ENCODE peak calls at places on chromosome 7, in eight cellular contexts. P is H1, B is IMR-90, W is HepG2, E is HCT116, V is SK-N-SH, S is K562, F is GM12878. O is an unnamed sample.

GRCh38 chr7:155713382-155713781 is 68.9 kb downstream of the RBM33 start:
- DNase-seq in B (no peak), S (no peak), F (no peak), E (no peak), W (no peak), P (no peak), V (peak), O (no peak)

GRCh38 chr7:117072620-117073118 is 119.4 kb downstream of the ST7 start:
- DNase-seq in F (no peak), W (no peak), P (no peak), B (peak), V (peak), S (no peak), E (no peak), O (no peak)

GRCh38 chr7:141915565-141915964 is 634 bp upstream of the OR9A4 start:
- DNase-seq in B (no peak), W (no peak), S (no peak), P (no peak), F (no peak), E (no peak), V (no peak), O (no peak)

GRCh38 chr7:151759591-151760042 is 117.3 kb downstream of the PRKAG2 start:
- DNase-seq in B (peak), V (peak), W (peak), P (peak), S (peak), F (no peak), E (peak), O (peak)

GRCh38 chr7:100803398-100804161 is 23.7 kb downstream of the EPHB4 start:
- DNase-seq in V (peak), E (no peak), S (peak), W (peak), P (no peak), F (peak), B (peak), O (peak)

GRCh38 chr7:135467207-135467711 is 42.6 kb downstream of the CNOT4 start:
- DNase-seq in E (no peak), V (no peak), B (peak), W (no peak), P (no peak), F (no peak), S (no peak), O (peak)

GRCh38 chr7:128809363-128809762 is 17.6 kb downstream of the CCDC136 start:
- DNase-seq in E (no peak), F (no peak), S (peak), P (no peak), B (no peak), W (no peak), V (no peak), O (no peak)

GRCh38 chr7:897771-898376 is 21.5 kb downstream of the GET4 start:
- DNase-seq in S (no peak), P (no peak), W (no peak), V (peak), E (no peak), B (no peak), F (no peak), O (no peak)

GRCh38 chr7:94060772-94061171 is 56.6 kb upstream of the BET1 start:
- DNase-seq in E (no peak), V (no peak), P (no peak), F (no peak), S (no peak), W (no peak), B (peak), O (no peak)

GRCh38 chr7:15461576-15461975 is 100.2 kb downstream of the AGMO start:
- DNase-seq in E (no peak), W (no peak), F (no peak), V (no peak), P (no peak), S (no peak), B (peak), O (no peak)

GRCh38 chr7:37534893-37535610 is 86.4 kb upstream of the ELMO1 start:
- DNase-seq in B (no peak), V (no peak), E (no peak), S (no peak), P (no peak), W (no peak), F (no peak), O (no peak)

GRCh38 chr7:129278688-129279087 is 53.9 kb downstream of the AHCYL2 start:
- DNase-seq in V (no peak), B (no peak), E (no peak), P (no peak), S (no peak), W (no peak), F (no peak), O (no peak)

GRCh38 chr7:77897004-77897547 is 98.5 kb downstream of the PHTF2 start:
- DNase-seq in V (no peak), W (no peak), S (no peak), P (no peak), F (no peak), E (no peak), B (no peak), O (no peak)

GRCh38 chr7:67588631-67589030 is 592.0 kb downstream of the TYW1 start:
- DNase-seq in E (no peak), W (no peak), S (no peak), B (no peak), P (no peak), F (no peak), V (no peak), O (no peak)

GRCh38 chr7:4226166-4226857 is 455.8 kb upstream of the FOXK1 start:
- DNase-seq in V (no peak), E (peak), W (peak), F (no peak), P (peak), B (no peak), S (no peak), O (peak)

GRCh38 chr7:1742555-1743303 is 72.7 kb downstream of the ELFN1 start:
- DNase-seq in V (peak), P (no peak), B (peak), S (peak), F (no peak), W (no peak), E (no peak), O (no peak)

GRCh38 chr7:88758355-88759215 is 915 bp upstream of the ZNF804B start:
- DNase-seq in P (peak), S (no peak), E (no peak), F (no peak), V (peak), W (no peak), B (no peak), O (no peak)

GRCh38 chr7:18262054-18262453 is 233.5 kb upstream of the HDAC9 start:
- DNase-seq in F (no peak), B (no peak), S (no peak), E (peak), W (no peak), P (no peak), V (no peak), O (no peak)

GRCh38 chr7:26238004-26238403 is 36.5 kb downstream of the CBX3 start:
- DNase-seq in S (no peak), W (no peak), B (no peak), V (no peak), P (no peak), E (no peak), F (no peak), O (no peak)

GRCh38 chr7:136214356-136214755 is 237.2 kb upstream of the MTPN start:
- DNase-seq in V (peak), E (peak), S (no peak), P (no peak), W (no peak), F (no peak), B (peak), O (peak)

GRCh38 chr7:132738254-132738653 is 162.0 kb upstream of the PLXNA4 start:
- DNase-seq in W (no peak), E (peak), V (no peak), F (no peak), B (peak), S (no peak), P (no peak), O (peak)

GRCh38 chr7:84178013-84178412 is 16.6 kb downstream of the SEMA3A start:
- DNase-seq in S (no peak), F (no peak), E (no peak), W (peak), B (peak), V (no peak), P (no peak), O (peak)

GRCh38 chr7:34155225-34155908 is 250.0 kb downstream of the BMPER start:
- DNase-seq in P (no peak), W (no peak), V (no peak), F (no peak), B (peak), S (no peak), E (no peak), O (peak)

GRCh38 chr7:22660732-22661131 is 66.3 kb upstream of the IL6 start:
- DNase-seq in V (no peak), F (no peak), P (no peak), S (peak), B (no peak), E (no peak), W (peak), O (peak)

GRCh38 chr7:133434246-133434865 is 181.5 kb downstream of the EXOC4 start:
- DNase-seq in W (peak), S (peak), E (no peak), F (no peak), P (no peak), V (peak), B (peak), O (peak)

GRCh38 chr7:134140889-134141867 is 14.0 kb downstream of the LRGUK start:
- DNase-seq in S (peak), B (peak), W (peak), E (peak), V (peak), F (no peak), P (peak), O (peak)

GRCh38 chr7:101271021-101271420 is 26.1 kb upstream of the FIS1 start:
- DNase-seq in P (no peak), V (no peak), W (no peak), S (no peak), F (no peak), E (no peak), B (no peak), O (no peak)

GRCh38 chr7:14905764-14906163 is 3.2 kb upstream of the DGKB start:
- DNase-seq in E (no peak), S (no peak), W (no peak), B (no peak), F (no peak), V (no peak), P (no peak), O (no peak)

GRCh38 chr7:138287549-138287948 is 172.5 kb upstream of the TRIM24 start:
- DNase-seq in S (no peak), E (no peak), V (no peak), P (no peak), B (no peak), F (no peak), W (no peak), O (no peak)

GRCh38 chr7:43648725-43649406 is 66.0 kb downstream of the STK17A start:
- DNase-seq in B (peak), F (peak), S (no peak), W (no peak), P (no peak), E (no peak), V (no peak), O (no peak)

GRCh38 chr7:100167912-100168323 is 499 bp downstream of the GAL3ST4 start:
- DNase-seq in P (no peak), B (no peak), E (no peak), V (peak), S (peak), F (no peak), W (no peak), O (no peak)

GRCh38 chr7:2048006-2048405 is 184.7 kb downstream of the MAD1L1 start:
- DNase-seq in S (no peak), B (no peak), V (no peak), E (no peak), F (no peak), W (no peak), P (no peak), O (no peak)

GRCh38 chr7:150855046-150855445 is 2.7 kb downstream of the AOC1 start:
- DNase-seq in P (no peak), V (no peak), B (no peak), S (no peak), F (no peak), W (no peak), E (no peak), O (no peak)

GRCh38 chr7:63047061-63047460 is 951.6 kb upstream of the ZNF722 start:
- DNase-seq in W (no peak), B (no peak), S (no peak), F (no peak), P (no peak), V (no peak), E (no peak), O (no peak)

GRCh38 chr7:45918556-45918955 is 2.5 kb downstream of the IGFBP3 start:
- DNase-seq in E (no peak), B (no peak), F (no peak), W (no peak), S (no peak), V (no peak), P (no peak), O (no peak)

GRCh38 chr7:42238709-42239395 is 1.8 kb upstream of the GLI3 start:
- DNase-seq in S (no peak), B (peak), E (no peak), V (no peak), F (no peak), W (no peak), P (no peak), O (no peak)
- TF ChIP-seq RAD21 in S (no peak), B (no peak), E (no peak), V (no peak), F (no peak), W (no peak), P (no peak), O (no peak)

GRCh38 chr7:31146026-31146425 is 93.9 kb downstream of the ADCYAP1R1 start:
- DNase-seq in B (no peak), P (no peak), S (no peak), V (no peak), F (no peak), E (no peak), W (no peak), O (no peak)
- TF ChIP-seq RAD21 in B (no peak), P (no peak), S (no peak), V (no peak), F (no peak), E (no peak), W (no peak), O (no peak)

GRCh38 chr7:50471970-50472369 is 21.8 kb upstream of the FIGNL1 start:
- DNase-seq in S (no peak), P (no peak), E (no peak), B (no peak), W (no peak), F (no peak), V (no peak), O (no peak)

GRCh38 chr7:50470250-50471163 is 20.4 kb upstream of the FIGNL1 start:
- DNase-seq in V (no peak), B (no peak), E (no peak), W (no peak), S (no peak), F (no peak), P (no peak), O (no peak)

GRCh38 chr7:50466815-50467569 is 16.8 kb upstream of the FIGNL1 start:
- DNase-seq in B (no peak), S (no peak), W (no peak), V (no peak), P (no peak), E (no peak), F (no peak), O (no peak)

GRCh38 chr7:50469181-50469580 is 19.0 kb upstream of the FIGNL1 start:
- DNase-seq in W (no peak), P (no peak), B (no peak), S (no peak), E (no peak), V (no peak), F (no peak), O (no peak)

GRCh38 chr7:50467817-50468610 is 17.9 kb upstream of the FIGNL1 start:
- DNase-seq in W (peak), E (peak), B (peak), S (peak), P (peak), F (no peak), V (peak), O (peak)
- TF ChIP-seq RAD21 in W (peak), E (peak), B (peak), S (peak), P (peak), F (peak), V (peak), O (peak)

GRCh38 chr7:144468990-144469732 is 65.7 kb upstream of the NOBOX start:
- DNase-seq in P (no peak), W (no peak), E (no peak), S (no peak), F (no peak), V (no peak), B (no peak), O (no peak)
- TF ChIP-seq RAD21 in P (no peak), W (no peak), E (no peak), S (no peak), F (no peak), V (no peak), B (no peak), O (no peak)

O was measured in A549.